ENCODE peak calls at places on chromosomes 12 and 14, in six cellular contexts. One of them, this sample, is unnamed.

GRCh38 chr14:92417759-92418158 is 94.8 kb downstream of the SLC24A4 start:
- DNase-seq in A549: no peak
- DNase-seq in SK-N-SH: no peak
- DNase-seq in HCT116: no peak
- DNase-seq in endothelial cell of umbilical vein: no peak
- DNase-seq in HepG2: no peak
- DNase-seq in this sample: peak

GRCh38 chr12:89160716-89161123 is 191.6 kb downstream of the DUSP6 start:
- DNase-seq in A549: no peak
- DNase-seq in SK-N-SH: peak
- DNase-seq in HCT116: no peak
- DNase-seq in endothelial cell of umbilical vein: peak
- DNase-seq in HepG2: no peak
- DNase-seq in this sample: peak

GRCh38 chr12:68686595-68687521 is at the start of gene NUP107:
- DNase-seq in A549: peak
- DNase-seq in SK-N-SH: peak
- DNase-seq in HCT116: peak
- DNase-seq in endothelial cell of umbilical vein: peak
- DNase-seq in HepG2: peak
- DNase-seq in this sample: peak

GRCh38 chr12:117151195-117152031 is 38.9 kb downstream of the FBXO21 start:
- DNase-seq in A549: peak
- DNase-seq in SK-N-SH: peak
- DNase-seq in HCT116: peak
- DNase-seq in endothelial cell of umbilical vein: peak
- DNase-seq in HepG2: peak
- DNase-seq in this sample: peak

GRCh38 chr12:91877022-91877421 is 268.6 kb downstream of the BTG1 start:
- DNase-seq in A549: no peak
- DNase-seq in SK-N-SH: no peak
- DNase-seq in HCT116: no peak
- DNase-seq in endothelial cell of umbilical vein: peak
- DNase-seq in HepG2: no peak
- DNase-seq in this sample: peak

GRCh38 chr14:50658203-50658602 is 9.9 kb downstream of the SAV1 start:
- DNase-seq in A549: no peak
- DNase-seq in SK-N-SH: no peak
- DNase-seq in HCT116: no peak
- DNase-seq in endothelial cell of umbilical vein: peak
- DNase-seq in HepG2: no peak
- DNase-seq in this sample: no peak

GRCh38 chr14:99598774-99599173 is 5.2 kb downstream of the CCDC85C start:
- DNase-seq in A549: no peak
- DNase-seq in SK-N-SH: no peak
- DNase-seq in HCT116: no peak
- DNase-seq in endothelial cell of umbilical vein: peak
- DNase-seq in HepG2: peak
- DNase-seq in this sample: no peak

GRCh38 chr14:33229269-33229924 is 290.7 kb downstream of the NPAS3 start:
- DNase-seq in A549: no peak
- DNase-seq in SK-N-SH: peak
- DNase-seq in HCT116: no peak
- DNase-seq in endothelial cell of umbilical vein: no peak
- DNase-seq in HepG2: no peak
- DNase-seq in this sample: no peak

GRCh38 chr12:107400686-107401447 is 284.7 kb upstream of the PWP1 start:
- DNase-seq in A549: no peak
- DNase-seq in SK-N-SH: peak
- DNase-seq in HCT116: no peak
- DNase-seq in endothelial cell of umbilical vein: no peak
- DNase-seq in HepG2: no peak
- DNase-seq in this sample: peak

GRCh38 chr14:92785601-92786426 is 8.3 kb upstream of the GOLGA5 start:
- DNase-seq in A549: no peak
- DNase-seq in SK-N-SH: no peak
- DNase-seq in HCT116: no peak
- DNase-seq in endothelial cell of umbilical vein: peak
- DNase-seq in HepG2: no peak
- DNase-seq in this sample: peak

GRCh38 chr12:126076515-126076914 is 1011.3 kb downstream of the AACS start:
- DNase-seq in A549: no peak
- DNase-seq in SK-N-SH: no peak
- DNase-seq in HCT116: no peak
- DNase-seq in endothelial cell of umbilical vein: no peak
- DNase-seq in HepG2: no peak
- DNase-seq in this sample: no peak

GRCh38 chr14:63896278-63896720 is 43.5 kb downstream of the SYNE2 start:
- DNase-seq in A549: no peak
- DNase-seq in SK-N-SH: peak
- DNase-seq in HCT116: peak
- DNase-seq in endothelial cell of umbilical vein: peak
- DNase-seq in HepG2: peak
- DNase-seq in this sample: no peak
- TF ChIP-seq MAX in A549: no peak
- TF ChIP-seq MAX in SK-N-SH: no peak
- TF ChIP-seq MAX in HCT116: no peak
- TF ChIP-seq MAX in endothelial cell of umbilical vein: no peak
- TF ChIP-seq MAX in HepG2: no peak
- TF ChIP-seq MAX in this sample: no peak

GRCh38 chr14:62077676-62078261 is 315.5 kb downstream of the SNAPC1 start:
- DNase-seq in A549: no peak
- DNase-seq in SK-N-SH: no peak
- DNase-seq in HCT116: no peak
- DNase-seq in endothelial cell of umbilical vein: no peak
- DNase-seq in HepG2: no peak
- DNase-seq in this sample: no peak
- H3K4me3 ChIP-seq in A549: no peak
- H3K4me3 ChIP-seq in SK-N-SH: no peak
- H3K4me3 ChIP-seq in HCT116: no peak
- H3K4me3 ChIP-seq in endothelial cell of umbilical vein: no peak
- H3K4me3 ChIP-seq in HepG2: no peak
- H3K4me3 ChIP-seq in this sample: no peak

DNA sequence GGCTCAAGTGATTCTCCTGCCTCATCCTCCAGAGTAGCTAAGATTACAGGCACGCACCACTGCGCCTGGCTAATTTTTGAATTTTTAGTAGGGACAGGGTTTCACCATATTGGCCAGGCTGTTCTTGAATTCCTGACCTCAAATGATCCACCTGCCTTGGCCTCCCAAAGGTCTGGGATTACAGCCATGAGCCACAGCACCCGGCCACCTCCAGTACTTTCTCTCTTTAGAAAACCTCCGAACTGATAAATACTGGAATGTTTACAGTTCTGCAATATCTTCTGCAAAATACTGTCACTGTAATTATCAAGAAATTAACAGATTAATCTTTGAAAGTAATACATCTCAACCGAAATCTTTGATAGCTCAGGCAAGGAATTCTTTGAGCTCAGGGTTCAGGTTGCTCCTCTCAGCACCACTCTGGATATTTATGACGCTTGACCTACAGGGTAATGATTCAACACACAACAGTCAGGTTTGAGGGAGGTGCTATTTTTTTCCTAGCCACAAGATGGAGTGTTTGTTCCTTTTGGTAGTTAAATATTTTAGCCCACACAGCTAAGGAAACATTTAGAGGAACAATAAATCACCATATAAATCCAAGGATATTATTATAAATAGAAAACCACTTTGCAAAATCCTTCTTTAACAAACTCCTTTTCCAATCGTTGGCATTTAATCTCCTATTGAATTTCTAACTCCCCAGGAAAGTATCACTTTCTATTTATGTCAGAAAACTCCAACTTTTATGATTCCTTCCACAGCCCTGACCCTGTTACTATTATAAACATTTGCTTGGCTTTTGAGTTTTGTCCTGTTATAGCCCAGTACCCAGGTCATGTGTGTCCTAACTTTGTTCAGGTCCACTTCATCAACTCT is 48.6 kb upstream of the GTF2A1 start:
- DNase-seq in A549: peak
- DNase-seq in SK-N-SH: peak
- DNase-seq in HCT116: peak
- DNase-seq in endothelial cell of umbilical vein: peak
- DNase-seq in HepG2: peak
- DNase-seq in this sample: peak
- TF ChIP-seq CTCF in A549: peak
- TF ChIP-seq CTCF in SK-N-SH: peak
- TF ChIP-seq CTCF in HCT116: peak
- TF ChIP-seq CTCF in endothelial cell of umbilical vein: peak
- TF ChIP-seq CTCF in HepG2: peak
- TF ChIP-seq CTCF in this sample: peak

GRCh38 chr12:52817003-52817698 is 3.2 kb upstream of the KRT4 start:
- DNase-seq in A549: no peak
- DNase-seq in SK-N-SH: no peak
- DNase-seq in HCT116: no peak
- DNase-seq in endothelial cell of umbilical vein: no peak
- DNase-seq in HepG2: no peak
- DNase-seq in this sample: no peak

GRCh38 chr12:52819021-52819420 is 5.1 kb upstream of the KRT4 start:
- DNase-seq in A549: no peak
- DNase-seq in SK-N-SH: no peak
- DNase-seq in HCT116: no peak
- DNase-seq in endothelial cell of umbilical vein: no peak
- DNase-seq in HepG2: no peak
- DNase-seq in this sample: no peak

GRCh38 chr12:52816189-52816588 is 2.3 kb upstream of the KRT4 start:
- DNase-seq in A549: no peak
- DNase-seq in SK-N-SH: no peak
- DNase-seq in HCT116: no peak
- DNase-seq in endothelial cell of umbilical vein: no peak
- DNase-seq in HepG2: no peak
- DNase-seq in this sample: no peak

GRCh38 chr12:52818376-52818775 is 4.5 kb upstream of the KRT4 start:
- DNase-seq in A549: no peak
- DNase-seq in SK-N-SH: no peak
- DNase-seq in HCT116: no peak
- DNase-seq in endothelial cell of umbilical vein: no peak
- DNase-seq in HepG2: no peak
- DNase-seq in this sample: no peak

GRCh38 chr12:52817699-52818238 is 3.9 kb upstream of the KRT4 start:
- DNase-seq in A549: no peak
- DNase-seq in SK-N-SH: no peak
- DNase-seq in HCT116: no peak
- DNase-seq in endothelial cell of umbilical vein: no peak
- DNase-seq in HepG2: no peak
- DNase-seq in this sample: no peak
- TF ChIP-seq MAX in A549: no peak
- TF ChIP-seq MAX in SK-N-SH: no peak
- TF ChIP-seq MAX in HCT116: no peak
- TF ChIP-seq MAX in endothelial cell of umbilical vein: no peak
- TF ChIP-seq MAX in HepG2: no peak
- TF ChIP-seq MAX in this sample: no peak

DNA sequence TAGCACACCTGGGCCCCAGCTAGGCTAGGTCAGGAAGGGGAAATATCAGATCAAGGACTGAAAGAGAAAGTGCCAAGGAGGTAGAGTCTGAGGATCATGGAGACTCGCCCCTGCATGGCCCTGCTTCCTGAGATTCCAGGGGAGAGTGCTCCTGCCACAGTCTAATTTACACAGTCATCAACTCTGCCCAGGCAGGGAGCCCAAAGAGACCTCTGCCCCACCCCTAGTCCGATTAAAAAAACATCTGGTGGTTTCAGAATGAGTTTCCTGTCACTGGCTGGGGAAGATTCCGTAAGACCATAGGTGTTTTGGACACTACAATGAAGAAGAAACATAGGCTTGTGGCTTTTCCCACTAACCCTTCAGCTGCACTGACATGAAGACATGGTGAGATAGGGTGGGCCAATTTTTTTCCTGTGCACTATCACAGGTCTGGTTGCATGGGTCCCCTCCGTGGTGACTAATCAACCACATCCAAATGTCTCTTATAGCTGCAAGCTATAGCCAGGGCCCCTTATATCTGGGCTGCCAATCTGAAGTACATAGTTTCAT is 31.5 kb upstream of the GZMB start:
- DNase-seq in A549: no peak
- DNase-seq in SK-N-SH: no peak
- DNase-seq in HCT116: no peak
- DNase-seq in endothelial cell of umbilical vein: no peak
- DNase-seq in HepG2: no peak
- DNase-seq in this sample: peak
- H3K4me3 ChIP-seq in A549: no peak
- H3K4me3 ChIP-seq in SK-N-SH: no peak
- H3K4me3 ChIP-seq in HCT116: no peak
- H3K4me3 ChIP-seq in endothelial cell of umbilical vein: no peak
- H3K4me3 ChIP-seq in HepG2: no peak
- H3K4me3 ChIP-seq in this sample: no peak

GRCh38 chr14:62181591-62181990 is 419.4 kb downstream of the SNAPC1 start:
- DNase-seq in A549: no peak
- DNase-seq in SK-N-SH: no peak
- DNase-seq in HCT116: no peak
- DNase-seq in endothelial cell of umbilical vein: no peak
- DNase-seq in HepG2: no peak
- DNase-seq in this sample: no peak

GRCh38 chr14:62179367-62180018 is 417.3 kb downstream of the SNAPC1 start:
- DNase-seq in A549: peak
- DNase-seq in SK-N-SH: peak
- DNase-seq in HCT116: peak
- DNase-seq in endothelial cell of umbilical vein: peak
- DNase-seq in HepG2: peak
- DNase-seq in this sample: peak

GRCh38 chr14:62187265-62187664 is 425.0 kb downstream of the SNAPC1 start:
- DNase-seq in A549: no peak
- DNase-seq in SK-N-SH: no peak
- DNase-seq in HCT116: no peak
- DNase-seq in endothelial cell of umbilical vein: no peak
- DNase-seq in HepG2: no peak
- DNase-seq in this sample: no peak

GRCh38 chr14:62189698-62190097 is 427.5 kb downstream of the SNAPC1 start:
- DNase-seq in A549: no peak
- DNase-seq in SK-N-SH: no peak
- DNase-seq in HCT116: no peak
- DNase-seq in endothelial cell of umbilical vein: no peak
- DNase-seq in HepG2: no peak
- DNase-seq in this sample: no peak

DNA sequence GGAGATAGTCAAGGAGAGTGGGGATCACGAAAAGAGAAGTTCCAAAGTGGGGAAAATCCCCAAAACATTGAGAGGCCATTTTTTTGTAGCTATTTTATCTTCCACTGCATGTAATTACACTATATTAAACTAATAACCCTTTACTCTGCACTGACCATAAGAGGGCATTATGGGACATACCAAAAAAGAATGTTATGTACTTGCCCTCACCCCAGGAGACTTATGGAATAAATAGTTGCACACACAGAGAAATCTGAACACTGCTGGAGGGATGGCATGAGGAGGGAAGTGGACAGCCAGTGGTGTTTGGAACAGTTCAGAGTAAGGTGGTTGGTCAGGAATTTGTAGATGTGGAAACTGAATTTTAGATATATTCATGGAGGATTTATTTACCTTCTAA is 422.9 kb downstream of the SNAPC1 start:
- DNase-seq in A549: no peak
- DNase-seq in SK-N-SH: no peak
- DNase-seq in HCT116: no peak
- DNase-seq in endothelial cell of umbilical vein: no peak
- DNase-seq in HepG2: no peak
- DNase-seq in this sample: no peak
- TF ChIP-seq CTCF in A549: no peak
- TF ChIP-seq CTCF in SK-N-SH: no peak
- TF ChIP-seq CTCF in HCT116: no peak
- TF ChIP-seq CTCF in endothelial cell of umbilical vein: no peak
- TF ChIP-seq CTCF in HepG2: no peak
- TF ChIP-seq CTCF in this sample: no peak